ENCODE peak calls at places on chromosomes 12 and 14, in five cellular contexts. V, Y, B, G and K are unnamed samples.

GRCh38 chr12:41917827-41918445 is 226.7 kb downstream of the GXYLT1 start:
- DNase-seq in V (no peak), Y (no peak), B (no peak), G (no peak), K (no peak)

GRCh38 chr14:50228313-50228712 is 3.1 kb downstream of the SOS2 start:
- DNase-seq in V (no peak), B (no peak), Y (no peak), G (no peak), K (no peak)

GRCh38 chr12:1091350-1091749 is 100.3 kb downstream of the ERC1 start:
- DNase-seq in V (no peak), B (no peak), G (no peak), Y (no peak), K (no peak)

GRCh38 chr12:27511031-27511722 is 12.8 kb upstream of the PPFIBP1 start:
- DNase-seq in B (no peak), Y (no peak), V (peak), G (no peak), K (no peak)

GRCh38 chr12:92779902-92780301 is 77.1 kb downstream of the PLEKHG7 start:
- DNase-seq in B (no peak), G (no peak), Y (no peak), V (peak), K (no peak)

GRCh38 chr12:83261998-83262397 is 575.3 kb downstream of the TMTC2 start:
- DNase-seq in Y (no peak), B (no peak), V (no peak), G (no peak), K (no peak)

GRCh38 chr12:92096346-92097136 is 49.1 kb downstream of the BTG1 start:
- DNase-seq in B (no peak), V (no peak), G (no peak), Y (no peak), K (no peak)

GRCh38 chr14:96629082-96629481 is 126.9 kb downstream of the PAPOLA start:
- DNase-seq in G (no peak), B (no peak), V (no peak), Y (no peak), K (peak)

GRCh38 chr12:47905313-47905730 is 528 bp upstream of the VDR start:
- DNase-seq in B (peak), Y (peak), V (peak), G (peak), K (no peak)

GRCh38 chr12:52183544-52183910 is 8.3 kb downstream of the KRT80 start:
- DNase-seq in G (no peak), V (no peak), B (no peak), Y (no peak), K (no peak)

GRCh38 chr12:57740656-57741412 is 2.3 kb upstream of the AGAP2 start:
- DNase-seq in G (no peak), Y (no peak), V (no peak), B (peak), K (peak)

GRCh38 chr12:29149691-29150382 is 759 bp downstream of the FAR2 start:
- DNase-seq in G (no peak), V (no peak), B (no peak), Y (no peak), K (no peak)

GRCh38 chr14:99732436-99733220 is 48.5 kb downstream of the CYP46A1 start:
- DNase-seq in V (no peak), B (peak), G (peak), Y (peak), K (peak)

GRCh38 chr12:132164426-132164825 is 20.2 kb downstream of the NOC4L start:
- DNase-seq in Y (no peak), G (no peak), V (no peak), B (no peak), K (no peak)

GRCh38 chr12:132161796-132162507 is 17.7 kb downstream of the NOC4L start:
- DNase-seq in B (no peak), V (no peak), Y (no peak), G (no peak), K (no peak)

GRCh38 chr12:132163911-132164288 is 19.6 kb downstream of the NOC4L start:
- DNase-seq in Y (no peak), V (no peak), B (no peak), G (no peak), K (no peak)

GRCh38 chr12:132162508-132163031 is 18.3 kb downstream of the NOC4L start:
- DNase-seq in Y (no peak), V (peak), G (no peak), B (peak), K (peak)

GRCh38 chr12:132163041-132163910 is 19.0 kb downstream of the NOC4L start:
- DNase-seq in G (no peak), V (no peak), B (no peak), Y (no peak), K (no peak)
- H3K4me3 ChIP-seq in G (no peak), V (no peak), B (peak), Y (no peak), K (no peak)

GRCh38 chr14:75222208-75222701 is 45.8 kb upstream of the TMED10 start:
- DNase-seq in G (no peak), B (peak), V (peak), Y (peak), K (peak)
- H3K4me3 ChIP-seq in G (no peak), B (no peak), V (no peak), Y (no peak), K (no peak)

DNA sequence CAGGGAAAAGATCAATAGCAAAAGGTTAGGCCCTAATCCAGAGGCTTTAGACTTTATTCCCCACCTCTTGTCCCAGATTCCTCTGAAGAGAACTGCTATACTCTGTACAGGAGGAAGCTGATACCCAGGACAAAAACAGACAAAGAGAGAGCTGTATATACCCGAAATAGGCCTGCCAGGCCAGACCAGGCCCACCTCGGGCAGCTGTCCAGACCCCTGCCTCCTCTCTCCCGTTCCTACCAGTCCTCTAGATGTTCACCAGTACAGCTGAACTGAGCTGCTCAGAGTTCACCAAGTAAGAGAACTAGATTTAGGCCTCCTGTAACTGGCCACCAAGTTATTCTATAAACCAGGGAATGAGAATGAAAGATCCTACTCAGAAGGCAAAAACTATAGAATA is 4.7 kb downstream of the CHD4 start:
- DNase-seq in V (no peak), B (no peak), Y (no peak), G (no peak), K (no peak)
- H3K4me3 ChIP-seq in V (peak), B (no peak), Y (no peak), G (no peak), K (no peak)

DNA sequence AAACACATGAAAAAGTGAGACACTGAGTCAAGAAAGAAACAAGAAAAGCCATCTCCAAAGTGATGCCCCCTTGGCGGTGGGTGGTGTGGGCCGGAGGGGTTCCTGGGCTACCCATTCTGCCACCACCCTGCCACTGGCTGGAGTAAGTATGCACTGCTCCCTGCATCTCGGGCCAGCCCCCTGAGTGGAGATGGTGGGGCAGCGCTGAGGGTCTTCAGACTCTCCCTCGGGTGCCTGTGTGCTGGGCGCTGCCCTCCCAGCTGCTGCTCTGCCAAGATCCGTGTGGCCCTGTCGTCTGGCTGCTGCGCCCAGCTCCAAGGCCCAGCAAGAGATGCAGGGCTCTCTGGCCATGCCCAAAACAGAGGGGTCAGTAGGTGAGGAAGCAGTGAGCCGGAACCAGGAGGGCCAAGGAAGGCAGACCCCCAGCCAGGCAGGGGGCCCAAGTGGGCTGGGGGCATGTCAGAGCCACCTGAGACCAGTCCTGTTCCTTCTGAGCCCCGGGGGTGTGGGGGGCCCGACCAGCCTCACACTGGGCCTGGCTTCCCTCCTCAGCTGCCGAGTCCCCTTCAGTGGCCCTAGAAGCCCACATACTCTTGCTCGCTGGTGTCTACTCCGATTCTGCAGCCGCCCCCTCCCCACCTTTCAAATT is 5.2 kb downstream of the GPR132 start:
- DNase-seq in B (no peak), G (no peak), Y (no peak), V (no peak), K (no peak)
- H3K4me3 ChIP-seq in B (peak), G (no peak), Y (no peak), V (no peak), K (no peak)

DNA sequence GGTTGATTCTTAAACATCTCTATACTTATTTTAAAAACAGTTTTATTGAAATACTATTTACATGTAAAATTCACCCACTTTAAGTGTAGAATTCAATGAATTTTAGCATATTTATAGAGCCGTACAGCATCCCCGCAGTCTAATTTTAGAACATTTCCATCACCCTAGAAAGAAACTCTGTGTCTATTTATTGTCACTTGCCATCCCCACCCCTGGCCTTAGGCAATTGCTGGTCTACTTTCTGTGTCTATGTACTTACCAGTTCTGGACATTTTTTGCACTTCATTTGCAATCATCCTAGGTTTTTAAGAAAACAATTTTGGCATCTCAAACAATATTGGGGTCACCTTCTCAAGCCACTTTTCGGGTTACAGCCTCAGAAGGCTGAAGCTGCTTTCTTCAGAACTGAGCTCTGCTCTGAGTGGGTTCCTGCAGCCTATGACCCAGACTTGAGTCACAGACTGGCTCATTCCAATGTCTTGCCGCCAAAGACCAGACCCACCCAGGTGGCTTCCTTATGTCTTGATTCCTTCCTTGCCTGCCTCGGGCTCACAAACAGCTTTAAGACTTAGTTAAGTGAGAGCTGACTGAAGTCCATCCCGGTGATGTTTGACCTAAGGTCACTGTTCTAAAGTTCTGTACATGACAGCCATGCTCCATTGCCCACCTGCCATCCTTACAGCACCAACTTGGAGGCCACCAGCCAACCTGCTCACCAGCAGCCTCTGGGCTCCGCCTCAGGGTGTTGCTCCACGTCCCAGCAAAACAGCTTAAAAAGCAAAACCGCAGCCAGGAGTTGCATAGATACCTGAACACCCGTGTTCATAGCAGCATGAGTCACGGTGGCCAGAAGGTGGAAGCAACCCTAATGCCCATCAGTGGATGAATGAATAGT is 131.5 kb downstream of the CHST11 start:
- DNase-seq in G (no peak), V (peak), Y (no peak), B (no peak), K (peak)
- H3K4me3 ChIP-seq in G (no peak), V (no peak), Y (no peak), B (no peak), K (no peak)

DNA sequence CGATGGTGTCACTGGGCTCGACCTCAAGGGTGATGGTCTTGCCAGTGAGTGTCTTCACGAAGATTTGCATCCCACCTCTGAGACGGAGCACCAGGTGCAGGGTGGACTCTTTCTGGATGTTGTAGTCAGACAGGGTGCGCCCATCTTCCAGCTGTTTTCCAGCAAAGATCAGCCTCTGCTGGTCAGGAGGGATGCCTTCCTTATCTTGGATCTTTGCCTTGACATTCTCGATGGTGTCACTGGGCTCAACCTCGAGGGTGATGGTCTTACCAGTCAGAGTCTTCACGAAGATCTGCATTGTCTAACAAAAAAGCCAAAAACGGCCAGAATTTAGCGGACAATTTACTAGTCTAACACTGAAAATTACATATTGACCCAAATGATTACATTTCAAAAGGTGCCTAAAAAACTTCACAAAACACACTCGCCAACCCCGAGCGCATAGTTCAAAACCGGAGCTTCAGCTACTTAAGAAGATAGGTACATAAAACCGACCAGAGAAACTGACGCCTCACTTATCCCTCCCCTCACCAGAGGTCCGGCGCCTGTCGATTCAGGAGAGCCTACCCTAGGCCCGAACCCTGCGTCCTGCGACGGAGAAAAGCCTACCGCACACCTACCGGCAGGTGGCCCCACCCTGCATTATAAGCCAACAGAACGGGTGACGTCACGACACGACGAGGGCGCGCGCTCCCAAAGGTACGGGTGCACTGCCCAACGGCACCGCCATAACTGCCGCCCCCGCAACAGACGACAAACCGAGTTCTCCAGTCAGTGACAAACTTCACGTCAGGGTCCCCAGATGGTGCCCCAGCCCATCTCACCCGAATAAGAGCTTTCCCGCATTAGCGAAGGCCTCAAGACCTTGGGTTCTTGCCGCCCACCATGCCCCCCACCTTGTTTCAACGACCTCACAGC is 717 bp downstream of the UBC start:
- DNase-seq in Y (peak), G (peak), V (peak), B (peak), K (peak)
- H3K4me3 ChIP-seq in Y (peak), G (peak), V (peak), B (peak), K (peak)

GRCh38 chr12:49954863-49955830 is 4.6 kb downstream of the AQP2 start:
- DNase-seq in Y (no peak), V (no peak), G (no peak), B (no peak), K (no peak)
- H3K4me3 ChIP-seq in Y (no peak), V (no peak), G (no peak), B (no peak), K (no peak)

GRCh38 chr14:68918612-68919011 is 60.5 kb downstream of the ACTN1 start:
- DNase-seq in Y (no peak), B (no peak), V (no peak), G (no peak), K (no peak)

GRCh38 chr14:68911594-68912227 is 67.4 kb downstream of the ACTN1 start:
- DNase-seq in B (peak), V (peak), Y (peak), G (peak), K (peak)

GRCh38 chr14:68913516-68913915 is 65.6 kb downstream of the ACTN1 start:
- DNase-seq in G (no peak), B (peak), V (no peak), Y (no peak), K (no peak)

GRCh38 chr14:68919129-68919927 is 59.8 kb downstream of the ACTN1 start:
- DNase-seq in G (no peak), B (no peak), V (no peak), Y (no peak), K (no peak)

DNA sequence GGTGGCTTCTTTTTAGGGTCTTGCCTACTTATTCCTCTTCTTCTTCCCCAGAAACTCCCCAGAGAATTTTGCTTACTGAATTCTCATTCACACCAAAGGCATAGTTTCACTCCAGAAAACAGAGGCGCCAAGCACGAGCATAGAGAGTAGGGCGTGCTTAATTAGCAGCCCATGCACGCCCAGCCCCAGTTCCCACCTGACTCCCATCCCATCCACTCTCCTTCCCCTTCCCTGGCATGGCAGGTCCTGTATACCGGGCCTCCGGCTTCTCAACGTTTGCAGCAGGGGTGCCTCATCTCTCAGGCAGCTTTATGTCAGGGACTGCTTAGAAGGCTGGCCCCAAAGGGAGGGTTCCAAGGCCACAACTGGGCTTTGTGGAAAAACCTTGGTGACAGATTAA is 62.7 kb downstream of the ACTN1 start:
- DNase-seq in B (peak), G (no peak), Y (no peak), V (no peak), K (no peak)
- H3K4me3 ChIP-seq in B (no peak), G (no peak), Y (no peak), V (no peak), K (no peak)

GRCh38 chr12:130819248-130819576 is 19.8 kb downstream of the STX2 start:
- DNase-seq in B (no peak), V (no peak), G (no peak), Y (no peak), K (no peak)

GRCh38 chr12:130819681-130820080 is 19.4 kb downstream of the STX2 start:
- DNase-seq in G (no peak), Y (no peak), B (no peak), V (peak), K (no peak)

GRCh38 chr12:130816055-130816454 is 23.0 kb downstream of the STX2 start:
- DNase-seq in Y (no peak), V (no peak), G (no peak), B (no peak), K (no peak)

GRCh38 chr12:130817804-130818203 is 21.2 kb downstream of the STX2 start:
- DNase-seq in Y (no peak), G (no peak), B (no peak), V (no peak), K (no peak)

DNA sequence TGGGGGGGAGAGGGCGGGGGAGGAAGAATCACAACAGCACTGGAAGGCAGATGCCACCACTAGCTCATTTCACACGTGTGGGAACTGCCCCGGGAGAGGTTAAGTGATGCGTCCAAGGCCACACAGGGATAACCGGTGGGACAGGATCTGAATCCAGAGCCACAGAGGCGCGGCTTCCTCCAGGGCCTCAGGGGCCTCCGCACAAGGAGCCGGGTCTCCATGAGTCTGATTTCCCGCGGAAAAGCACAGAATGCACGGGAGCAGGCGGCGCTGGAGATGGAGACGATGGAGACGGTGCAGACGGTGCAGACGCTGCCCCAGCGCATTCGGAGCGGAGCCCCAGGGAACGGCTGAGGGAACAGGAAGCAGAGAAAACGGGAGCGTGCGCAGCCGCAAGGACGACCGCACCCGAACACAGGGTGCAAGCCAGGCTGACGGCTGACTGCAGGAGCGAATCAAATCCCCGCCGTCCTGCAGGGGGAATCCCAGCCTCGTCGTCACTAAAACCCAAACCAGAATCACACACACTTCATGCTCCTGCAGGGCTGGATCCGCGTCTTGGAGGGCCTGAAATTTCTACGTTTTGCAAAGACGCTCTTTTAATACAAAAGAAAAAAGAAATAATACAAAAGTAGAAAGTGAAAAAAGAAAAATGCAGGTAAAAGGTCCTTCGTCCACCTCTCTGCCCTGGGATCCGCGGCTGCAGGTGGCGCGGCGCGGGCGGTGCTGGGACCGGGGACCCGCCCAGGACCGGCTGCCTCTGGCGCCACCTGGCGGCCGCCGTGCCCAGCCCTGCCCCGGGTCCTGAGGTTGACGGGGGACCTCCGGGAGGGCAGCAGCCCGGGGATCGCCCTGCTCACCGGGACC is 20.4 kb downstream of the STX2 start:
- DNase-seq in Y (peak), B (peak), G (peak), V (peak), K (no peak)
- H3K4me3 ChIP-seq in Y (peak), B (peak), G (peak), V (no peak), K (no peak)